ENCODE peak calls at places on chromosomes 11 and 22, in six cellular contexts. H, K, I, A, C and T are unnamed samples.
A peak's percentile ranks its signal among the peaks of the same experiment; 100 is the strongest.

GRCh38 chr11:27331984-27332383 is 31.0 kb downstream of the CCDC34 start:
- DNase-seq in H (peak; percentile 12), K (peak; percentile 68), I (peak; percentile 63), A (no peak), C (no peak), T (no peak)

GRCh38 chr11:3058753-3059664 is 1.8 kb upstream of the CARS1 start:
- DNase-seq in H (no peak), K (peak; percentile 92), I (peak; percentile 78), A (no peak), C (no peak), T (no peak)

GRCh38 chr11:31958086-31958735 is 132.7 kb upstream of the RCN1 start:
- DNase-seq in H (peak; percentile 23), K (peak; percentile 56), I (peak; percentile 61), A (peak; percentile 34), C (peak; percentile 61), T (peak; percentile 44)

GRCh38 chr11:74366576-74366975 is 31.7 kb downstream of the PGM2L1 start:
- DNase-seq in H (no peak), K (peak; percentile 84), I (peak; percentile 90), A (no peak), C (no peak), T (no peak)

GRCh38 chr11:11841121-11841604 is 609 bp upstream of the USP47 start:
- DNase-seq in H (no peak), K (peak; percentile 45), I (peak; percentile 24), A (peak; percentile 61), C (peak; percentile 45), T (no peak)

GRCh38 chr11:10650166-10650565 is 43.4 kb downstream of the IRAG1 start:
- DNase-seq in H (no peak), K (no peak), I (no peak), A (no peak), C (no peak), T (no peak)

GRCh38 chr22:45877036-45877380 is 100.0 kb downstream of the WNT7B start:
- DNase-seq in H (no peak), K (no peak), I (no peak), A (no peak), C (no peak), T (no peak)

GRCh38 chr11:86518211-86518610 is 143.5 kb downstream of the CCDC81 start:
- DNase-seq in H (no peak), K (no peak), I (no peak), A (no peak), C (no peak), T (no peak)

GRCh38 chr22:44888491-44888941 is 121.3 kb downstream of the PHF21B start:
- DNase-seq in H (no peak), K (no peak), I (no peak), A (no peak), C (no peak), T (no peak)

GRCh38 chr11:111422494-111423249 is 43.6 kb upstream of the POU2AF1 start:
- DNase-seq in H (peak; percentile 30), K (peak; percentile 16), I (peak; percentile 6), A (peak; percentile 63), C (no peak), T (peak; percentile 41)